ENCODE peak calls at places on chromosomes 16 and 17, in seven cellular contexts. Z is lower lobe of right lung, Y is HFF-Myc, I is body of pancreas, L is thoracic aorta, A is IMR-90, F is PC-9. S is an unnamed sample.

GRCh38 chr17:79802039-79802735 is 5.3 kb upstream of the CBX8 start:
- DNase-seq in L (no peak), Z (no peak), A (no peak), Y (no peak), F (no peak), I (no peak), S (no peak)

GRCh38 chr17:74280093-74280513 is 6.1 kb downstream of the DNAI2 start:
- DNase-seq in Z (peak; percentile 55), F (no peak), L (no peak), I (no peak), A (no peak), Y (no peak), S (no peak)

GRCh38 chr16:30609002-30609927 is 924 bp downstream of the ZNF689 start:
- DNase-seq in I (peak; percentile 60), Y (no peak), A (peak; percentile 23), Z (peak; percentile 74), F (peak; percentile 62), L (no peak), S (peak; percentile 35)

GRCh38 chr17:81566461-81567126 is 14.4 kb upstream of the FAAP100 start:
- DNase-seq in L (peak; percentile 64), I (peak; percentile 82), F (peak; percentile 81), Y (peak; percentile 84), Z (no peak), A (peak; percentile 93), S (peak; percentile 97)

GRCh38 chr16:53713403-53714013 is 9.6 kb downstream of the FTO start:
- DNase-seq in L (no peak), F (no peak), Y (no peak), A (no peak), Z (no peak), I (no peak), S (peak; percentile 42)

GRCh38 chr17:65576939-65577338 is 15.5 kb upstream of the AXIN2 start:
- DNase-seq in L (no peak), I (no peak), A (no peak), F (no peak), Z (no peak), Y (no peak), S (no peak)

GRCh38 chr16:79316004-79316458 is 284.5 kb downstream of the MAF start:
- DNase-seq in Z (no peak), L (no peak), A (no peak), I (no peak), F (no peak), Y (no peak), S (no peak)

GRCh38 chr17:81119223-81120148 is 45.8 kb upstream of the PVALEF start:
- DNase-seq in F (peak; percentile 75), Y (peak; percentile 50), L (peak; percentile 35), I (peak; percentile 56), Z (peak; percentile 86), A (peak; percentile 92), S (peak; percentile 93)

GRCh38 chr17:21418446-21419298 is 42.5 kb downstream of the KCNJ12 start:
- DNase-seq in Y (no peak), I (no peak), Z (no peak), A (no peak), F (no peak), L (no peak), S (no peak)

GRCh38 chr17:33647976-33648375 is 354.9 kb upstream of the ASIC2 start:
- DNase-seq in A (peak; percentile 11), Y (no peak), Z (no peak), F (no peak), L (no peak), I (no peak), S (no peak)
- TF ChIP-seq CTCF in A (peak; percentile 36), Y (peak; percentile 12), Z (peak; percentile 45), F (peak; percentile 39), L (peak; percentile 56), I (no peak), S (no peak)

DNA sequence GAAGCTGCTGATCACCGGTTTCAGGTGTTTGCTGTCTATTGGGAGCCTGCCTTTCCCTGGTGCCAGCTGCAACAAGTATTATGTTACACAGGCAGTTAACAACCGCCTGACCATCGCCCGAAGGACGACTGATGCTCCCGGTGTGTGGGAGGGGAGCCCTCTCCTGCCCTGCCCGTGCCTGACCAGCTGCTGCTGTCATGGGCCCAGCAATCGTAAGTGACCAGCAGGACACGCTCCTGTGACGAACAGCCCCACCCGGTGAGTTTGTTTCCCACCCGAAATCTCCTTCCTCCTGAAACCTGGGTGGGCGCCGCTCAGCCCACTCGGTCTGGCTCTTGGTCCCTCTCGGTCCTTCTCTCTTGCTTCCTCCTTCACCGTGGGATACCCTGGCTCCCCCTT is 17.9 kb upstream of the UBE2I start:
- DNase-seq in Y (no peak), I (no peak), L (no peak), F (no peak), A (no peak), Z (no peak), S (no peak)
- H3K4me3 ChIP-seq in Y (no peak overlapping the region), I (no peak overlapping the region), L (no peak overlapping the region), F (no peak overlapping the region), A (no peak overlapping the region), Z (no peak overlapping the region), S (no peak overlapping the region)

GRCh38 chr17:50148226-50149098 is 2.0 kb downstream of the PPP1R9B start:
- DNase-seq in A (peak; percentile 39), Z (peak; percentile 82), I (peak; percentile 68), Y (no peak), F (peak; percentile 76), L (peak; percentile 54), S (peak; percentile 36)
- TF ChIP-seq CTCF in A (peak; percentile 39), Z (no peak), I (no peak), Y (no peak), F (peak; percentile 31), L (no peak), S (peak; percentile 31)

GRCh38 chr16:2935418-2935817 is 23.7 kb downstream of the FLYWCH1 start:
- DNase-seq in F (no peak), L (no peak), Y (no peak), I (no peak), A (no peak), Z (no peak), S (no peak)
- H3K4me3 ChIP-seq in F (no peak overlapping the region), L (no peak overlapping the region), Y (no peak overlapping the region), I (no peak overlapping the region), A (no peak overlapping the region), Z (no peak overlapping the region), S (no peak overlapping the region)

GRCh38 chr17:165939-166338 is 15.5 kb downstream of the DOC2B start:
- DNase-seq in F (no peak), Y (no peak), A (no peak), Z (no peak), L (no peak), I (no peak), S (no peak)

GRCh38 chr17:162689-163088 is 18.8 kb downstream of the DOC2B start:
- DNase-seq in Y (no peak), I (no peak), F (no peak), A (no peak), Z (no peak), L (no peak), S (no peak)

GRCh38 chr17:164536-165235 is 16.8 kb downstream of the DOC2B start:
- DNase-seq in F (peak; percentile 46), Z (no peak), I (peak; percentile 46), A (peak; percentile 43), L (no peak), Y (no peak), S (peak; percentile 33)

GRCh38 chr17:161481-161880 is 20.0 kb downstream of the DOC2B start:
- DNase-seq in I (no peak), F (no peak), Y (no peak), L (no peak), Z (no peak), A (no peak), S (no peak)

DNA sequence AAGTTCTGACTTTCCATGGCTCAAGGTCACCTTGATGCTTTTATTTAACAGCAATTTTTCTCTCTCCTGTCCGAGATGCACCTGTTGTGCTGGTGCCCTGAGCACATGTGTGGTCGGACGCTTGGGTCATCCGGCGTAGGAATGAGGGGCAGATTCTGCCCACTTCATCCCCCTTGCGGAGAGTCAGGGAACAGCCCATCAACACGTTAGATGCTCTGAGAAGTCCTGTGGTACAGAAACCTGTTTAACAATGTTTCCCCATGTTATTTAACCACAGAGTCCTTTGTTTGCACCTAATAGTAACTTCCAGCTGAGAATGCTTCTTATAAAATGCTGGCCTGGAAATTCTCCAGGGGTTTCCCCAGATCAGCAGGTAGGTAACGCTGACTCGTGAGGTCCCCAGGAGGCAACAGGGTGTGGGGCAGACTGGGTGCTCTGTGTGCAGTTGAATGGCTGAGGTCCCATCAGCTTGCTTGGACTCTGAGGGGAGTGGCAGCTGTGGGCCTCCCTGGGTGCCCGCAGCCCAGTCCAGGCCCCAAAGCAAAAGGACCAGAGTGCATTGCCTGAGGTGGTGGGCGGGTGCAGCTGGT is 17.8 kb downstream of the DOC2B start:
- DNase-seq in A (no peak), F (no peak), I (no peak), L (no peak), Z (no peak), Y (no peak), S (no peak)
- TF ChIP-seq CTCF in A (no peak), F (peak; percentile 54), I (no peak), L (no peak), Z (no peak), Y (no peak), S (peak; percentile 14)